ENCODE peak calls at places on chromosomes 12 and 14, in seven cellular contexts. One of them, this sample, is unnamed.

GRCh38 chr12:45725631-45726593 is 3.6 kb upstream of the ARID2 start:
- DNase-seq in A549: peak; percentile 53
- DNase-seq in GM12878: no peak
- DNase-seq in HCT116: no peak
- DNase-seq in WTC11: no peak
- DNase-seq in endothelial cell of umbilical vein: peak; percentile 81
- DNase-seq in NB4: peak; percentile 69
- DNase-seq in this sample: peak; percentile 42

GRCh38 chr12:1920971-1921370 is 2.5 kb upstream of the CACNA2D4 start:
- DNase-seq in A549: no peak
- DNase-seq in endothelial cell of umbilical vein: no peak
- DNase-seq in NB4: peak; percentile 89
- DNase-seq in WTC11: no peak
- DNase-seq in GM12878: no peak
- DNase-seq in HCT116: no peak
- DNase-seq in this sample: peak; percentile 12

GRCh38 chr12:104994301-104994700 is 8.2 kb downstream of the NOPCHAP1 start:
- DNase-seq in WTC11: no peak
- DNase-seq in HCT116: no peak
- DNase-seq in A549: no peak
- DNase-seq in NB4: no peak
- DNase-seq in GM12878: no peak
- DNase-seq in endothelial cell of umbilical vein: peak; percentile 12
- DNase-seq in this sample: no peak

GRCh38 chr14:97846156-97846555 is 1049.0 kb downstream of the VRK1 start:
- DNase-seq in NB4: no peak
- DNase-seq in GM12878: no peak
- DNase-seq in HCT116: no peak
- DNase-seq in WTC11: no peak
- DNase-seq in endothelial cell of umbilical vein: no peak
- DNase-seq in A549: no peak
- DNase-seq in this sample: no peak

GRCh38 chr12:44839785-44840184 is 36.3 kb downstream of the NELL2 start:
- DNase-seq in WTC11: no peak
- DNase-seq in GM12878: no peak
- DNase-seq in NB4: no peak
- DNase-seq in A549: no peak
- DNase-seq in HCT116: no peak
- DNase-seq in endothelial cell of umbilical vein: no peak
- DNase-seq in this sample: no peak

GRCh38 chr12:122872815-122873361 is 23.0 kb downstream of the VPS37B start:
- DNase-seq in A549: no peak
- DNase-seq in NB4: no peak
- DNase-seq in endothelial cell of umbilical vein: no peak
- DNase-seq in GM12878: no peak
- DNase-seq in WTC11: no peak
- DNase-seq in HCT116: no peak
- DNase-seq in this sample: peak; percentile 65

GRCh38 chr14:71725802-71726638 is 206.2 kb upstream of the RGS6 start:
- DNase-seq in WTC11: no peak
- DNase-seq in GM12878: no peak
- DNase-seq in HCT116: no peak
- DNase-seq in NB4: peak; percentile 57
- DNase-seq in A549: peak; percentile 17
- DNase-seq in endothelial cell of umbilical vein: no peak
- DNase-seq in this sample: no peak

GRCh38 chr12:54593135-54593534 is 4.7 kb upstream of the PPP1R1A start:
- DNase-seq in endothelial cell of umbilical vein: no peak
- DNase-seq in WTC11: no peak
- DNase-seq in GM12878: no peak
- DNase-seq in A549: no peak
- DNase-seq in NB4: peak; percentile 76
- DNase-seq in HCT116: no peak
- DNase-seq in this sample: no peak

GRCh38 chr12:117052386-117053049 is 46.7 kb downstream of the TESC start:
- DNase-seq in WTC11: peak; percentile 58
- DNase-seq in GM12878: no peak
- DNase-seq in A549: no peak
- DNase-seq in HCT116: no peak
- DNase-seq in NB4: no peak
- DNase-seq in endothelial cell of umbilical vein: no peak
- DNase-seq in this sample: no peak

GRCh38 chr12:124543591-124544310 is 23.7 kb downstream of the NCOR2 start:
- DNase-seq in WTC11: no peak
- DNase-seq in GM12878: no peak
- DNase-seq in endothelial cell of umbilical vein: no peak
- DNase-seq in HCT116: no peak
- DNase-seq in A549: no peak
- DNase-seq in NB4: no peak
- DNase-seq in this sample: peak; percentile 67

GRCh38 chr14:89108608-89109007 is 284.2 kb downstream of the TTC8 start:
- DNase-seq in WTC11: no peak
- DNase-seq in NB4: no peak
- DNase-seq in A549: no peak
- DNase-seq in HCT116: no peak
- DNase-seq in GM12878: no peak
- DNase-seq in endothelial cell of umbilical vein: no peak
- DNase-seq in this sample: no peak

GRCh38 chr12:124915249-124916236 is 1.1 kb upstream of the UBC start:
- DNase-seq in WTC11: peak; percentile 58
- DNase-seq in A549: peak; percentile 86
- DNase-seq in GM12878: no peak
- DNase-seq in endothelial cell of umbilical vein: peak; percentile 50
- DNase-seq in NB4: no peak
- DNase-seq in HCT116: no peak
- DNase-seq in this sample: no peak

GRCh38 chr14:77505031-77505430 is 6.4 kb upstream of the ISM2 start:
- DNase-seq in A549: no peak
- DNase-seq in NB4: no peak
- DNase-seq in endothelial cell of umbilical vein: no peak
- DNase-seq in WTC11: no peak
- DNase-seq in HCT116: no peak
- DNase-seq in GM12878: no peak
- DNase-seq in this sample: no peak

GRCh38 chr12:56994231-56994746 is 12.1 kb downstream of the ZBTB39 start:
- DNase-seq in HCT116: no peak
- DNase-seq in GM12878: no peak
- DNase-seq in A549: no peak
- DNase-seq in NB4: no peak
- DNase-seq in endothelial cell of umbilical vein: no peak
- DNase-seq in WTC11: no peak
- DNase-seq in this sample: no peak
- TF ChIP-seq MAX in HCT116: no peak
- TF ChIP-seq MAX in GM12878: no peak
- TF ChIP-seq MAX in A549: no peak
- TF ChIP-seq MAX in NB4: no peak
- TF ChIP-seq MAX in endothelial cell of umbilical vein: no peak
- TF ChIP-seq MAX in WTC11: no peak
- TF ChIP-seq MAX in this sample: no peak

DNA sequence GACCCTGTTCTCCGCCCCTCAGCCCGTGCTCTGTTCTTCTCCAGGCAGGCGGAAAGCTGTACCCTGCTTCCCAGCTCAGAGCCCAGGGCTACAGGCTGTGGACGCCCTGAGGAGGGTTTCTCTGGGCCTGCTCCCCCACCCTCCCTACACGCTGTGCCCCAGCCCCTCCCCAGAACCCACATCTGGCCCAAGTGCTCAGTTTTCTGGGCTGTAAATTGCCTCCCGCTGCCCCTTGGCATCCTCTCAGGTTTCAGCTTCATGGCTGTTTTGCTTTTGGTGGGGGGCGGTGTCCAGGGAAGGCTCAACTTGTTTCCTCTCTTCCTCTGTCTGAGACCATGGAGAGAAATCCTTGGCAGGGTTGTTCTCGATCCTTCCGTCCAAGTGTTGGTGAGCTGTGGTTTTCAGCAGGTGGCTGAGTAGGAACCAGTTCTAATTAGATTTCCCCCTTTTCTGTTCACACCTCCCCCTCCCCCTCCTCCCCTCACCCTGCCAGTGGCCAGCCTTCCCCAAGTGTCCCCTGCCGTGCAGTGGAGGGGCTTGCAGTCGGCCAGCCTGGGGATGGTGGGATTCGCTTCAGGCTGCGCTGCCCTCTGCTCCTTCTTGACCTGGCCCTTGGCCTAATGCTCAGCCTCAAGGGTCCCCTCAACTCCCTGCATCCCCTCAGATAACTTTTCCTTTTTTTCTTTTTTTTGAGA is 61.9 kb downstream of the TSPAN9 start:
- DNase-seq in endothelial cell of umbilical vein: no peak
- DNase-seq in NB4: no peak
- DNase-seq in WTC11: no peak
- DNase-seq in HCT116: no peak
- DNase-seq in A549: no peak
- DNase-seq in GM12878: no peak
- DNase-seq in this sample: no peak
- TF ChIP-seq MAX in endothelial cell of umbilical vein: no peak
- TF ChIP-seq MAX in NB4: no peak
- TF ChIP-seq MAX in WTC11: no peak
- TF ChIP-seq MAX in HCT116: no peak
- TF ChIP-seq MAX in A549: no peak
- TF ChIP-seq MAX in GM12878: no peak
- TF ChIP-seq MAX in this sample: no peak

GRCh38 chr12:3553221-3553620 is 62.2 kb downstream of the PRMT8 start:
- DNase-seq in NB4: no peak
- DNase-seq in endothelial cell of umbilical vein: no peak
- DNase-seq in HCT116: no peak
- DNase-seq in A549: no peak
- DNase-seq in WTC11: no peak
- DNase-seq in GM12878: no peak
- DNase-seq in this sample: no peak

GRCh38 chr12:3550839-3551238 is 59.8 kb downstream of the PRMT8 start:
- DNase-seq in NB4: no peak
- DNase-seq in endothelial cell of umbilical vein: no peak
- DNase-seq in GM12878: no peak
- DNase-seq in A549: no peak
- DNase-seq in WTC11: no peak
- DNase-seq in HCT116: no peak
- DNase-seq in this sample: no peak

GRCh38 chr12:3552726-3553045 is 61.7 kb downstream of the PRMT8 start:
- DNase-seq in endothelial cell of umbilical vein: no peak
- DNase-seq in NB4: no peak
- DNase-seq in HCT116: no peak
- DNase-seq in WTC11: no peak
- DNase-seq in A549: no peak
- DNase-seq in GM12878: no peak
- DNase-seq in this sample: no peak

GRCh38 chr12:3551386-3551785 is 60.4 kb downstream of the PRMT8 start:
- DNase-seq in endothelial cell of umbilical vein: no peak
- DNase-seq in NB4: no peak
- DNase-seq in HCT116: no peak
- DNase-seq in A549: no peak
- DNase-seq in GM12878: no peak
- DNase-seq in WTC11: no peak
- DNase-seq in this sample: no peak

GRCh38 chr12:3551976-3552725 is 61.1 kb downstream of the PRMT8 start:
- DNase-seq in HCT116: no peak
- DNase-seq in A549: no peak
- DNase-seq in endothelial cell of umbilical vein: no peak
- DNase-seq in NB4: no peak
- DNase-seq in GM12878: no peak
- DNase-seq in WTC11: no peak
- DNase-seq in this sample: no peak
- TF ChIP-seq MAX in HCT116: no peak
- TF ChIP-seq MAX in A549: no peak
- TF ChIP-seq MAX in endothelial cell of umbilical vein: no peak
- TF ChIP-seq MAX in NB4: no peak
- TF ChIP-seq MAX in GM12878: no peak
- TF ChIP-seq MAX in WTC11: no peak
- TF ChIP-seq MAX in this sample: no peak

GRCh38 chr14:101826359-101826758 is 64.8 kb downstream of the PPP2R5C start:
- DNase-seq in HCT116: no peak
- DNase-seq in endothelial cell of umbilical vein: no peak
- DNase-seq in NB4: no peak
- DNase-seq in A549: no peak
- DNase-seq in WTC11: no peak
- DNase-seq in GM12878: no peak
- DNase-seq in this sample: no peak
- TF ChIP-seq MAX in HCT116: no peak
- TF ChIP-seq MAX in endothelial cell of umbilical vein: no peak
- TF ChIP-seq MAX in NB4: no peak
- TF ChIP-seq MAX in A549: no peak
- TF ChIP-seq MAX in WTC11: no peak
- TF ChIP-seq MAX in GM12878: no peak
- TF ChIP-seq MAX in this sample: no peak

GRCh38 chr12:20657496-20657895 is 37.6 kb upstream of the SLCO1C1 start:
- DNase-seq in GM12878: no peak
- DNase-seq in NB4: no peak
- DNase-seq in endothelial cell of umbilical vein: no peak
- DNase-seq in A549: no peak
- DNase-seq in WTC11: no peak
- DNase-seq in HCT116: no peak
- DNase-seq in this sample: no peak

GRCh38 chr12:20656600-20656999 is 38.5 kb upstream of the SLCO1C1 start:
- DNase-seq in HCT116: no peak
- DNase-seq in NB4: no peak
- DNase-seq in endothelial cell of umbilical vein: no peak
- DNase-seq in WTC11: no peak
- DNase-seq in GM12878: no peak
- DNase-seq in A549: no peak
- DNase-seq in this sample: no peak

GRCh38 chr12:20653871-20654270 is 41.3 kb upstream of the SLCO1C1 start:
- DNase-seq in A549: no peak
- DNase-seq in endothelial cell of umbilical vein: no peak
- DNase-seq in HCT116: no peak
- DNase-seq in GM12878: no peak
- DNase-seq in NB4: no peak
- DNase-seq in WTC11: no peak
- DNase-seq in this sample: no peak
- TF ChIP-seq MAX in A549: no peak
- TF ChIP-seq MAX in endothelial cell of umbilical vein: no peak
- TF ChIP-seq MAX in HCT116: no peak
- TF ChIP-seq MAX in GM12878: no peak
- TF ChIP-seq MAX in NB4: no peak
- TF ChIP-seq MAX in WTC11: no peak
- TF ChIP-seq MAX in this sample: no peak

This sample was measured in SK-N-SH.